ENCODE peak calls at places on chromosomes 2 and 18, in nine cellular contexts. Z is stomach, I is endothelial cell of umbilical vein, H is adrenal gland, E is A549, G is HCT116, X is ovary, C is IMR-90, Y is upper lobe of left lung. Q is an unnamed sample.

GRCh38 chr2:204260906-204261305 is 284.4 kb upstream of the PARD3B start:
- DNase-seq in Z (no peak), I (no peak), H (no peak), E (no peak), G (no peak), X (no peak), C (no peak), Y (no peak), Q (no peak)

GRCh38 chr2:86081724-86082123 is 24.0 kb downstream of the POLR1A start:
- DNase-seq in Z (no peak), I (no peak), H (peak; percentile 76), E (no peak), G (no peak), X (no peak), C (no peak), Y (no peak), Q (no peak)

GRCh38 chr2:160324161-160324768 is 124.2 kb upstream of the ITGB6 start:
- DNase-seq in Z (peak; percentile 63), I (peak; percentile 74), H (peak; percentile 88), E (peak; percentile 15), G (peak; percentile 26), X (peak; percentile 63), C (peak; percentile 70), Y (peak; percentile 58), Q (peak; percentile 77)

GRCh38 chr2:204693262-204693661 is 148.0 kb downstream of the PARD3B start:
- DNase-seq in Z (no peak), I (no peak), H (no peak), E (no peak), G (no peak), X (no peak), C (no peak), Y (no peak), Q (no peak)

GRCh38 chr2:74457549-74458131 is 598 bp upstream of the WBP1 start:
- DNase-seq in Z (peak; percentile 74), I (no peak), H (peak; percentile 86), E (peak; percentile 53), G (no peak), X (peak; percentile 72), C (no peak), Y (peak; percentile 77), Q (peak; percentile 87)

GRCh38 chr18:62131305-62131909 is 55.4 kb downstream of the PIGN start:
- DNase-seq in Z (peak; percentile 51), I (peak; percentile 72), H (peak; percentile 74), E (peak; percentile 20), G (peak; percentile 35), X (peak; percentile 64), C (peak; percentile 76), Y (peak; percentile 27), Q (peak; percentile 19)

GRCh38 chr2:12928197-12928596 is 211.5 kb downstream of the TRIB2 start:
- DNase-seq in Z (no peak), I (peak; percentile 65), H (no peak), E (no peak), G (no peak), X (no peak), C (peak; percentile 81), Y (no peak), Q (no peak)

GRCh38 chr2:220276736-220277444 is 649.5 kb downstream of the SLC4A3 start:
- DNase-seq in Z (no peak), I (no peak), H (no peak), E (no peak), G (no peak), X (no peak), C (peak; percentile 49), Y (no peak), Q (no peak)

GRCh38 chr2:113112438-113112837 is 15.0 kb upstream of the IL1RN start:
- DNase-seq in Z (no peak), I (no peak), H (no peak), E (no peak), G (no peak), X (no peak), C (no peak), Y (no peak), Q (no peak)

GRCh38 chr18:44803019-44803650 is 122.4 kb downstream of the SETBP1 start:
- DNase-seq in Z (peak; percentile 78), I (no peak), H (no peak), E (no peak), G (no peak), X (no peak), C (peak; percentile 53), Y (peak; percentile 43), Q (peak; percentile 75)

GRCh38 chr2:95262896-95263542 is 11.2 kb upstream of the PROM2 start:
- DNase-seq in Z (peak; percentile 8), I (no peak), H (no peak), E (no peak), G (no peak), X (no peak), C (no peak), Y (no peak), Q (no peak)

GRCh38 chr2:23625726-23626125 is 240.7 kb downstream of the KLHL29 start:
- DNase-seq in Z (no peak), I (no peak), H (no peak), E (no peak), G (no peak), X (no peak), C (no peak), Y (no peak), Q (no peak)

GRCh38 chr2:23622966-23623665 is 238.1 kb downstream of the KLHL29 start:
- DNase-seq in Z (no peak), I (no peak), H (no peak), E (no peak), G (no peak), X (no peak), C (no peak), Y (no peak), Q (no peak)

GRCh38 chr2:23622466-23622865 is 237.5 kb downstream of the KLHL29 start:
- DNase-seq in Z (no peak), I (no peak), H (no peak), E (no peak), G (no peak), X (no peak), C (no peak), Y (no peak), Q (no peak)

GRCh38 chr2:23624915-23625314 is 239.9 kb downstream of the KLHL29 start:
- DNase-seq in Z (no peak), I (no peak), H (no peak), E (no peak), G (no peak), X (no peak), C (no peak), Y (no peak), Q (no peak)

GRCh38 chr2:23624378-23624777 is 239.4 kb downstream of the KLHL29 start:
- DNase-seq in Z (no peak), I (no peak), H (no peak), E (peak; percentile 18), G (peak; percentile 13), X (no peak), C (no peak), Y (no peak), Q (no peak)
- TF ChIP-seq CTCF in Z (no peak), I (peak; percentile 60), H (peak; percentile 30), E (peak; percentile 34), G (no peak), X (no peak), C (peak; percentile 31), Y (peak; percentile 21), Q (peak; percentile 10)

GRCh38 chr2:218403810-218404209 is 4.1 kb downstream of the CTDSP1 start:
- DNase-seq in Z (no peak), I (no peak), H (no peak), E (no peak), G (no peak), X (no peak), C (no peak), Y (no peak), Q (no peak)
- H3K27ac ChIP-seq in Z (peak overlapping the region; percentile 90), I (no peak overlapping the region), H (no peak overlapping the region), E (no peak overlapping the region), G (no peak overlapping the region), X (no peak overlapping the region), C (no peak overlapping the region), Y (peak overlapping the region; percentile 99), Q (no peak overlapping the region)

GRCh38 chr2:65232636-65233035 is 5.0 kb downstream of the ACTR2 start:
- DNase-seq in Z (no peak), I (peak; percentile 19), H (no peak), E (no peak), G (no peak), X (no peak), C (peak; percentile 77), Y (no peak), Q (no peak)

GRCh38 chr2:65228249-65228750 is 669 bp downstream of the ACTR2 start:
- DNase-seq in Z (no peak), I (peak; percentile 58), H (no peak), E (no peak), G (no peak), X (no peak), C (peak; percentile 39), Y (no peak), Q (no peak)

GRCh38 chr2:65231121-65231520 is 3.5 kb downstream of the ACTR2 start:
- DNase-seq in Z (no peak), I (peak; percentile 3), H (no peak), E (no peak), G (no peak), X (no peak), C (peak; percentile 61), Y (no peak), Q (no peak)

GRCh38 chr2:65227471-65228248 is at the start of gene ACTR2:
- DNase-seq in Z (peak; percentile 96), I (peak; percentile 97), H (peak; percentile 98), E (peak; percentile 86), G (peak; percentile 90), X (peak; percentile 93), C (peak; percentile 96), Y (peak; percentile 98), Q (peak; percentile 97)

DNA sequence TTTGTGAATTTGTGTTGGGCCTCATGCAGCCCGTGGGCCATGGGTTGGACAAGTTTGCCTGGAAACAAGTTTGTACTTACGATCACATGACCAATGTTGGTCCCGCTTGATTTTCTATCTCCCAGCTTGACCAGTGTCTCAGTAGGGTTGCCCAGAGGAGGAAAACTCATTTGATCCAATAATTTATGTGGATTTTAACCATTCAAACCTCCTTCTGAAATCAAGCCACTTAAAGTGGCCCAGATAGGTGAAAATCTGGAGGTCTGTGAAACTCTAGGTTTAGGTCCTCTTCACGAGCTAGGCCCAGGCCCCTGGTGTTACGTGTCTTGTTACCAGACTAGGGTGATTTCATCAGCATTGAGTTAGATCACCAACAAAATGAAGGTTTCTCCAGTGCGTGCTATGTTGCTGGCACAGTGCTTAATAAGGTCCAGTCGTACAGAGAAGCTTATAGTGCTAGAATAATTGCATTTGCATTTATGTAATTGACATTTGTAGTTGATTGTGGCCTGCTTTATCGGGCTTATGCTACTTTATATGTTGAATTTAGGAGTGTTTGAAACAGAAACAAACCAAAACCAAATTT is 4.4 kb downstream of the ACTR2 start:
- DNase-seq in Z (no peak), I (no peak), H (no peak), E (no peak), G (no peak), X (no peak), C (peak; percentile 38), Y (no peak), Q (no peak)
- TF ChIP-seq POLR2A in Z (no peak), I (no peak), H (no peak), E (no peak), G (no peak), X (no peak), C (no peak), Y (no peak), Q (no peak)

DNA sequence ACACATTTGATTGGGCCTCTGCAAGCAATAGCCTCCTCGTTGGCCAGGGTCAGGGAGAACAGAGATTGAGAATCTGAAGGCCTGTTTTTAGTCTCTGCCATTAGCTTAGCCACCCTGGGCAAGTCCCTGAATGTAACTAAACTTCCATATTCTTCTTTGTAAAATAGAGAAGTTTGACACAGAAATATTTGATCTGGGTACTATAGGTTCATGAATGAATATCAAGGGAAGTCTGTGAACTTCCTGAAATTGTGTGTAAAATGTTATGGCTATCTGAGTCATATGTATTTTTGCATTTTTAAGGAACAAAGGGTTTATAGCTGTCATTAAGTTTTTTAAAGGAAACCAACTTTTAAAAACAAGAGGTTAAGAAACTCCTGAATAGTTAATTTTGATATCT is 23.2 kb downstream of the RND3 start:
- DNase-seq in Z (no peak), I (peak; percentile 83), H (no peak), E (no peak), G (no peak), X (no peak), C (no peak), Y (no peak), Q (no peak)
- TF ChIP-seq CTCF in Z (no peak), I (no peak), H (no peak), E (no peak), G (no peak), X (no peak), C (no peak), Y (no peak), Q (no peak)

Q was measured in Peyer's patch.